ENCODE peak calls at places on chromosomes 12 and 14, in seven cellular contexts. R is CD8-positive, alpha-beta T cell; K is tibial nerve; G is epithelial cell of prostate; B is heart left ventricle; S is pancreas; T is uterus. A is an unnamed sample.
A peak's percentile ranks its signal among the peaks of the same experiment; 100 is the strongest.

GRCh38 chr12:2268478-2269286 is 215.9 kb downstream of the CACNA1C start:
- DNase-seq in R (no peak), K (no peak), G (peak; percentile 70), B (no peak), S (no peak), T (no peak), A (no peak)

GRCh38 chr14:73710737-73711136 is 3.4 kb downstream of the PNMA1 start:
- DNase-seq in R (no peak), K (no peak), G (no peak), B (no peak), S (no peak), T (no peak), A (no peak)

GRCh38 chr14:63362305-63362914 is 43.7 kb upstream of the GPHB5 start:
- DNase-seq in R (no peak), K (no peak), G (no peak), B (no peak), S (no peak), T (no peak), A (no peak)

GRCh38 chr12:11886339-11886738 is 184.4 kb upstream of the BCL2L14 start:
- DNase-seq in R (no peak), K (no peak), G (peak; percentile 62), B (no peak), S (no peak), T (no peak), A (no peak)

GRCh38 chr14:85387181-85387580 is 142.8 kb upstream of the FLRT2 start:
- DNase-seq in R (no peak), K (no peak), G (no peak), B (no peak), S (no peak), T (no peak), A (no peak)

GRCh38 chr14:52067873-52068740 is 752 bp downstream of the NID2 start:
- DNase-seq in R (peak; percentile 49), K (no peak), G (no peak), B (peak; percentile 55), S (peak; percentile 76), T (peak; percentile 43), A (no peak)

GRCh38 chr12:47954467-47955045 is 8.8 kb upstream of the TMEM106C start:
- DNase-seq in R (no peak), K (no peak), G (no peak), B (no peak), S (no peak), T (no peak), A (no peak)

GRCh38 chr14:105087963-105088811 is 23.0 kb upstream of the GPR132 start:
- DNase-seq in R (no peak), K (no peak), G (no peak), B (peak; percentile 69), S (peak; percentile 83), T (peak; percentile 66), A (no peak)

GRCh38 chr14:100339757-100340453 is 16.8 kb downstream of the SLC25A47 start:
- DNase-seq in R (no peak), K (no peak), G (no peak), B (no peak), S (no peak), T (no peak), A (no peak)

DNA sequence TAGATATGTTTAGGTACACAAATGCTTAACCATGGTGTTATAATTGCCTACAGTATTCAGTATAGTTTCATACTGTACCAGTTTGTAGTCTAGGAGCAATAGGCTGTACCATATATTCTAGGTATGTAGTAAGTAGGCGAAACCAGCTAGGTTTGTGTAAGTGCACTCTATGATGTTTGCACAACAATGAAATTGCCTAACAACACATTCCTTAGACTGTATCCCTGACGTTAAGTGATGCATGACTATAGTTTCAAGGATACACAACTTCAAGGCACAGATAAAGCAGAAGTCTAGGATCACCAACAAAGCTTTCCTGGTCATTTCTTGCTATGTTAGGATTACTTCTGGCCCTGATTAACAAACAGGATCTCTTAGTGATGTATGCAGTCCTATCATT is 135.1 kb downstream of the SLC38A1 start:
- DNase-seq in R (no peak), K (no peak), G (no peak), B (no peak), S (no peak), T (no peak), A (no peak)
- H3K27ac ChIP-seq in R (no peak overlapping the region), K (no peak overlapping the region), G (no peak overlapping the region), B (no peak overlapping the region), S (no peak overlapping the region), T (no peak overlapping the region), A (no peak overlapping the region)

GRCh38 chr12:9134981-9135628 is 19.4 kb upstream of the A2M start:
- DNase-seq in R (no peak), K (no peak), G (no peak), B (no peak), S (peak; percentile 37), T (no peak), A (no peak)
- H3K27ac ChIP-seq in R (no peak overlapping the region), K (no peak overlapping the region), G (no peak overlapping the region), B (no peak overlapping the region), S (no peak overlapping the region), T (no peak overlapping the region), A (no peak overlapping the region)

DNA sequence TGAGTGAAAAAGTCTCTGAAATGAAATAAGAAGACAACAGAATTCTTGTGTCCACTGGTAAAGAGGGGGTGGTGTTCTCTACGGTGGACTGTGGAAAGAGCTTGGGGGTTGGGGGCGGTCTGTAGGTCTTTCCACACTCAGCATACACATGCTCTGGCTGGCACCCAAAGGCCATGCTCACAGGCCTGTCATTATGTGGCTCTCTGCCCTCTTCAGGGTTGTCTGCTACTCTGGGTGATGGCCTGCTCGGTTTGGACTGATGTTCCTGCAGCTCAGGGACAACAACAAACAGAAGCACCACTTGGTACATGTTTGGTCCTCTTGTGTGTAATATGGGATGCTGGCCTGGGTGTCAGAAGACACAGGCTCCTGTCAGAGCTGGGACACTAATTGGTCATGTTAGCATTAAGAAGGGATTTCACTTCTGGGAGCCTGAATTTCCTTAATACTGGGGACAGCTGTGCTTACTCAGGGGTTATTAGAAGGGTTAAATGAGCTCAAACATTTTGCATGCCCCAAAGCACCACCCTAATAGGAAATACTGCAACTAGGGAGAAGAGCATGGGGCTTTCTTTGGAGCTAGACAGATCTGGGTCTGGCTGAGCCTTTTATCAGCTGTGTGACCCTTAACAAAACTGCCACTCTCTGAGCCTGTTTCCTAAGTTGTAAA is 32.8 kb upstream of the SELPLG start:
- DNase-seq in R (no peak), K (no peak), G (no peak), B (peak; percentile 68), S (no peak), T (peak; percentile 50), A (no peak)
- H3K27ac ChIP-seq in R (no peak overlapping the region), K (peak overlapping the region; percentile 73), G (peak overlapping the region; percentile 61), B (peak overlapping the region; percentile 88), S (no peak overlapping the region), T (peak overlapping the region; percentile 86), A (peak overlapping the region; percentile 63)

DNA sequence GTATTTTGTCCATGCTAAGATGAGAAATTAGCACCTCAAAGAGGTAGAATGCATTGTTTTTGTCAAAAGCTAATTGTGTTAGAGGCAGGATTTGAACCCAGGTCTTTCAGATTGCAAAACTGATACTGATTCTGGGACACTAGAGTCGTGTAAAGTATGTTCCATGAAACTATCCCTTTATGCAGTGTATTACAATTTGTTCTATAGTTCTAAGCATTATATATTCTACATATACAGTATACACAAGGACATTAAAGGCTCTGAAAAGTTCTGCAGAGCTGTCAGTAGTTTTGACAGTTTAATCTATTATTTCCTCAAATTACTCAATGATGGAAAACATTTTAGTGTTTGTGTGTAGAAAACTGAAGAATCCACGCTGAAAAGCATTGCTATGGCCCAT is 6.3 kb downstream of the SERPINA1 start:
- DNase-seq in R (no peak), K (no peak), G (no peak), B (no peak), S (no peak), T (no peak), A (no peak)
- H3K27ac ChIP-seq in R (no peak overlapping the region), K (no peak overlapping the region), G (no peak overlapping the region), B (no peak overlapping the region), S (no peak overlapping the region), T (no peak overlapping the region), A (no peak overlapping the region)

GRCh38 chr14:64705406-64706118 is 1.3 kb downstream of the PLEKHG3 start:
- DNase-seq in R (no peak), K (no peak), G (no peak), B (no peak), S (no peak), T (peak; percentile 59), A (peak; percentile 33)
- H3K27ac ChIP-seq in R (peak overlapping the region; percentile 3), K (peak overlapping the region; percentile 88), G (peak overlapping the region; percentile 93), B (peak overlapping the region; percentile 92), S (peak overlapping the region; percentile 83), T (peak overlapping the region; percentile 94), A (peak overlapping the region; percentile 97)

GRCh38 chr12:93825501-93825888 is 148.3 kb downstream of the CRADD start:
- DNase-seq in R (no peak), K (no peak), G (no peak), B (no peak), S (no peak), T (no peak), A (no peak)
- H3K27ac ChIP-seq in R (no peak overlapping the region), K (no peak overlapping the region), G (no peak overlapping the region), B (peak overlapping the region; percentile 68), S (no peak overlapping the region), T (peak overlapping the region; percentile 63), A (no peak overlapping the region)

DNA sequence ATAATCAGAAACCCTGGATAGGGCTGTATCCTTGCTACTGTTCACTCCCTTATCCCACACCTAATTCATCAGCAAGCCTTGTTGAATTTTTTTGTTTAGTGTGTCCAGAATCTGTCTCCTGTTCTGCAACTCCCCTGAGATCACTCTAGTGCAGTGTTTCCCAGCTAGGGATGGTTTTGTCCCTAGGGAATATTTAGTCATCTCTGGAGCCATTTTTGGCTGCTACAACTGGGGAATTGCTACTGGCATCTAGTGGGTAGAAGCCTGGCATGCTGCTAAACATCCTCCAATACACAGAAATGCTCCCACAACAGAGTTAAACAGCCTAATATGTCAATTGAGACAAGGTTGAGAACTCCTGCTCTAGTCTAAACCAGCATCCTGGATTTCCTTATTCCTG is 248.0 kb downstream of the NPAS3 start:
- DNase-seq in R (no peak), K (no peak), G (no peak), B (no peak), S (no peak), T (no peak), A (no peak)
- H3K27ac ChIP-seq in R (no peak overlapping the region), K (no peak overlapping the region), G (no peak overlapping the region), B (no peak overlapping the region), S (no peak overlapping the region), T (no peak overlapping the region), A (no peak overlapping the region)

GRCh38 chr14:50943261-50943942 is 881 bp downstream of the PYGL start:
- DNase-seq in R (no peak), K (peak; percentile 38), G (no peak), B (peak; percentile 48), S (peak; percentile 71), T (peak; percentile 78), A (no peak)
- H3K27ac ChIP-seq in R (no peak overlapping the region), K (peak overlapping the region; percentile 88), G (peak overlapping the region; percentile 80), B (peak overlapping the region; percentile 92), S (no peak overlapping the region), T (peak overlapping the region; percentile 92), A (peak overlapping the region; percentile 51)

A was measured in substantia nigra.